ENCODE peak calls at places on chromosomes 12 and 14, in nine cellular contexts. N is stomach, T is A549, I is adrenal gland, Y is vagina, D is ovary, O is Peyer's patch, F is prostate gland, Q is IMR-90. R is an unnamed sample. For H3K4me1, the result is how much of the 10 kb centered on the place peaks cover.

GRCh38 chr12:2691340-2692111 is 103.2 kb upstream of the FKBP4 start:
- DNase-seq in N (no peak), T (no peak), I (no peak), Y (peak), D (peak), O (no peak), F (no peak), Q (no peak), R (peak)

GRCh38 chr12:5864913-5865312 is 80.1 kb downstream of the ANO2 start:
- DNase-seq in N (no peak), T (no peak), I (no peak), Y (no peak), D (no peak), O (no peak), F (no peak), Q (no peak), R (no peak)

GRCh38 chr14:65206078-65206447 is 103.7 kb upstream of the MAX start:
- DNase-seq in N (no peak), T (no peak), I (no peak), Y (no peak), D (no peak), O (no peak), F (no peak), Q (no peak), R (no peak)

GRCh38 chr14:49770212-49770817 is 2.4 kb downstream of the KLHDC2 start:
- DNase-seq in N (peak), T (no peak), I (no peak), Y (no peak), D (no peak), O (peak), F (no peak), Q (peak), R (no peak)

GRCh38 chr12:13805038-13805437 is 176.4 kb downstream of the GRIN2B start:
- DNase-seq in N (no peak), T (no peak), I (no peak), Y (no peak), D (no peak), O (no peak), F (no peak), Q (no peak), R (no peak)

GRCh38 chr12:77630341-77630740 is 200.4 kb upstream of the NAV3 start:
- DNase-seq in N (no peak), T (no peak), I (no peak), Y (no peak), D (no peak), O (no peak), F (no peak), Q (no peak), R (no peak)

GRCh38 chr12:98002887-98003493 is 512.4 kb upstream of the TMPO start:
- DNase-seq in N (peak), T (peak), I (peak), Y (no peak), D (no peak), O (peak), F (peak), Q (peak), R (peak)

GRCh38 chr12:124568431-124569374 is 1.3 kb upstream of the NCOR2 start:
- DNase-seq in N (peak), T (no peak), I (peak), Y (no peak), D (peak), O (peak), F (peak), Q (peak), R (peak)

GRCh38 chr12:57558864-57559263 is 9.0 kb downstream of the KIF5A start:
- DNase-seq in N (no peak), T (no peak), I (no peak), Y (no peak), D (no peak), O (no peak), F (no peak), Q (no peak), R (no peak)

GRCh38 chr14:97219356-97220017 is 422.3 kb downstream of the VRK1 start:
- DNase-seq in N (no peak), T (no peak), I (no peak), Y (no peak), D (no peak), O (no peak), F (no peak), Q (no peak), R (no peak)

GRCh38 chr14:71296184-71296583 is 388.9 kb downstream of the PCNX1 start:
- DNase-seq in N (no peak), T (no peak), I (no peak), Y (no peak), D (no peak), O (no peak), F (no peak), Q (no peak), R (no peak)

GRCh38 chr12:95607642-95608041 is 56.4 kb upstream of the USP44 start:
- DNase-seq in N (no peak), T (no peak), I (no peak), Y (no peak), D (no peak), O (no peak), F (no peak), Q (no peak), R (no peak)

GRCh38 chr14:74459289-74459946 is 33.4 kb upstream of the SYNDIG1L start:
- DNase-seq in N (no peak), T (peak), I (peak), Y (no peak), D (no peak), O (no peak), F (no peak), Q (peak), R (peak)

GRCh38 chr12:104168596-104168995 is 30.6 kb upstream of the NFYB start:
- DNase-seq in N (no peak), T (no peak), I (no peak), Y (no peak), D (no peak), O (no peak), F (no peak), Q (no peak), R (no peak)

GRCh38 chr12:122082621-122083356 is 4.2 kb downstream of the MLXIP start:
- DNase-seq in N (no peak), T (no peak), I (peak), Y (no peak), D (no peak), O (no peak), F (no peak), Q (no peak), R (no peak)

GRCh38 chr14:21098892-21099595 is 589 bp upstream of the ZNF219 start:
- DNase-seq in N (no peak), T (no peak), I (no peak), Y (no peak), D (no peak), O (no peak), F (no peak), Q (no peak), R (no peak)

GRCh38 chr14:106210650-106211049 is 684.3 kb downstream of the TMEM121 start:
- DNase-seq in N (no peak), T (no peak), I (no peak), Y (no peak), D (no peak), O (no peak), F (no peak), Q (no peak), R (no peak)

GRCh38 chr12:92065018-92065499 is 80.6 kb downstream of the BTG1 start:
- DNase-seq in N (peak), T (peak), I (no peak), Y (no peak), D (no peak), O (no peak), F (peak), Q (peak), R (no peak)

GRCh38 chr12:121634836-121635235 is 8.5 kb downstream of the ORAI1 start:
- DNase-seq in N (no peak), T (no peak), I (no peak), Y (no peak), D (no peak), O (no peak), F (no peak), Q (no peak), R (no peak)

GRCh38 chr12:110067531-110067930 is 19.2 kb upstream of the C12orf76 start:
- DNase-seq in N (no peak), T (no peak), I (no peak), Y (no peak), D (no peak), O (no peak), F (no peak), Q (no peak), R (no peak)

GRCh38 chr14:106308839-106309389 is 782.5 kb downstream of the TMEM121 start:
- DNase-seq in N (peak), T (no peak), I (peak), Y (no peak), D (no peak), O (peak), F (no peak), Q (no peak), R (no peak)

GRCh38 chr14:69333791-69334337 is 64.2 kb downstream of the ERH start:
- DNase-seq in N (no peak), T (no peak), I (no peak), Y (no peak), D (no peak), O (no peak), F (no peak), Q (no peak), R (no peak)

GRCh38 chr12:124213606-124214347 is 81.1 kb upstream of the RFLNA start:
- DNase-seq in N (no peak), T (no peak), I (no peak), Y (no peak), D (no peak), O (no peak), F (no peak), Q (no peak), R (no peak)

GRCh38 chr12:46461459-46461858 is 88.9 kb upstream of the SLC38A2 start:
- DNase-seq in N (peak), T (no peak), I (no peak), Y (no peak), D (no peak), O (no peak), F (no peak), Q (no peak), R (no peak)

GRCh38 chr12:14961466-14962155 is at the start of gene ARHGDIB:
- DNase-seq in N (peak), T (no peak), I (peak), Y (no peak), D (no peak), O (peak), F (peak), Q (no peak), R (peak)

GRCh38 chr14:35122696-35123387 is 490 bp downstream of the PRORP start:
- DNase-seq in N (no peak), T (peak), I (peak), Y (no peak), D (no peak), O (no peak), F (peak), Q (peak), R (peak)

GRCh38 chr14:93994919-93995682 is 2.0 kb upstream of the CCDC197 start:
- DNase-seq in N (peak), T (peak), I (peak), Y (no peak), D (no peak), O (no peak), F (no peak), Q (peak), R (peak)

GRCh38 chr14:95291859-95292542 is 27.7 kb downstream of the CLMN start:
- DNase-seq in N (peak), T (no peak), I (peak), Y (no peak), D (no peak), O (peak), F (peak), Q (peak), R (peak)

GRCh38 chr12:79327465-79327864 is 363.3 kb downstream of the PAWR start:
- DNase-seq in N (no peak), T (peak), I (no peak), Y (no peak), D (no peak), O (no peak), F (no peak), Q (no peak), R (no peak)

GRCh38 chr12:106446429-106447092 is 89.0 kb downstream of the POLR3B start:
- DNase-seq in N (no peak), T (no peak), I (no peak), Y (no peak), D (no peak), O (no peak), F (no peak), Q (no peak), R (no peak)

GRCh38 chr12:107491856-107492255 is 193.7 kb upstream of the PWP1 start:
- DNase-seq in N (no peak), T (no peak), I (peak), Y (no peak), D (no peak), O (no peak), F (no peak), Q (peak), R (no peak)
- TF ChIP-seq POLR2A in N (no peak), T (no peak), I (no peak), Y (no peak), D (no peak), O (no peak), F (no peak), Q (no peak), R (no peak)

GRCh38 chr12:26791328-26791791 is 41.6 kb downstream of the ITPR2 start:
- DNase-seq in N (no peak), T (no peak), I (no peak), Y (no peak), D (no peak), O (no peak), F (no peak), Q (peak), R (no peak)

GRCh38 chr12:26787125-26787495 is 45.9 kb downstream of the ITPR2 start:
- DNase-seq in N (no peak), T (no peak), I (peak), Y (no peak), D (peak), O (no peak), F (no peak), Q (peak), R (no peak)

GRCh38 chr12:26786491-26787124 is 46.4 kb downstream of the ITPR2 start:
- DNase-seq in N (no peak), T (no peak), I (no peak), Y (no peak), D (no peak), O (no peak), F (no peak), Q (peak), R (no peak)

GRCh38 chr12:26790645-26790994 is 42.4 kb downstream of the ITPR2 start:
- DNase-seq in N (no peak), T (no peak), I (no peak), Y (no peak), D (no peak), O (no peak), F (no peak), Q (no peak), R (peak)

GRCh38 chr12:26789731-26790644 is 43.0 kb downstream of the ITPR2 start:
- DNase-seq in N (no peak), T (no peak), I (no peak), Y (no peak), D (no peak), O (no peak), F (no peak), Q (peak), R (no peak)
- H3K4me1 ChIP-seq in N (under half), T (under half), I (under half), Y (under half), D (under half), O (under half), F (under half), Q (under half), R (under half)

DNA sequence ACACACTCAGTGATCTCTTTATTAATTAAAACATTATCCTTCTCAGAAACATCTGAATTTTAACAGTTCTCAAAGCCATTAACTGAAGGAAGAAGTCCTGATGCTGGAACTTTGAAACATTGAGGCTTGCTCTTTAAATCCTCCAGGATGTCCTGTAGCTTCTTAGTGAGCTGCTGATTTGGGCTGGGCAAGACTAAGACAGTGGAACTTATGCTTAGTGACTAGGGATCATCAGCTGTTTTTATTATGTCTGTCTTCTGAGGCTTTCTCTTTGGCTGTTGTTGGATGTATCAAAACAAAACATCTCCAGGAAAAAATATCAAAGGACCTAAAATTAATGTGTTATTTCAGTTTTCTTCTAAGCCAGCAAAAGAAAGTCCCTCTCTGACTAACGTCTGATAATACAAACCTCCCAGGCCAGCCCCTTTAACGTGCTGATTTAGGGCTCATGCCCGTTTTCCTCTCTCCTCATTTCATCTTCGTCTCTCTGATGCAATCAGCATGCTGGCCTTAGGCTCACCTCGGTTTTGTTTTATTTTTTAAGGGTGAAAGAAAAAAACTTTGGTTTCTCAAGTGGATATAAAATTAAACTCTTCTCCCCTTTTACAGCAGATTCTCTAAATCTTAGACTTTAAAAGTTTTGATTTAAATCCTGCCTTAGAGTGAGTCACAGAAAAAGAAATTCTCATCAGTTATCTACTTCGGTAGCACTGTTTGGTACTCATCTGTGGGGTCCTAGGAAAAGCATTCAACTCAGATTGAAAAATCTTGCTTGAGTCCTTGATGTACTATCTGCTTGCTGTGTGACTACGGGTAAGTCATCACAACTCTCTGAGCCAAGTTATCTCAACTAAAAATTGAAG is 106.2 kb upstream of the CCDC91 start:
- DNase-seq in N (no peak), T (no peak), I (no peak), Y (no peak), D (no peak), O (no peak), F (no peak), Q (no peak), R (no peak)
- H3K4me3 ChIP-seq in N (no peak), T (no peak), I (no peak), Y (no peak), D (no peak), O (no peak), F (no peak), Q (no peak), R (no peak)

GRCh38 chr12:111446631-111447570 is 41.2 kb downstream of the SH2B3 start:
- DNase-seq in N (peak), T (no peak), I (no peak), Y (peak), D (no peak), O (peak), F (no peak), Q (no peak), R (no peak)

GRCh38 chr12:111445311-111446043 is 39.8 kb downstream of the SH2B3 start:
- DNase-seq in N (peak), T (no peak), I (no peak), Y (peak), D (no peak), O (no peak), F (no peak), Q (no peak), R (no peak)

GRCh38 chr12:111444706-111445310 is 39.1 kb downstream of the SH2B3 start:
- DNase-seq in N (peak), T (no peak), I (peak), Y (peak), D (no peak), O (peak), F (no peak), Q (no peak), R (peak)

GRCh38 chr12:111447571-111448265 is 42.0 kb downstream of the SH2B3 start:
- DNase-seq in N (peak), T (no peak), I (peak), Y (peak), D (no peak), O (peak), F (no peak), Q (no peak), R (no peak)

DNA sequence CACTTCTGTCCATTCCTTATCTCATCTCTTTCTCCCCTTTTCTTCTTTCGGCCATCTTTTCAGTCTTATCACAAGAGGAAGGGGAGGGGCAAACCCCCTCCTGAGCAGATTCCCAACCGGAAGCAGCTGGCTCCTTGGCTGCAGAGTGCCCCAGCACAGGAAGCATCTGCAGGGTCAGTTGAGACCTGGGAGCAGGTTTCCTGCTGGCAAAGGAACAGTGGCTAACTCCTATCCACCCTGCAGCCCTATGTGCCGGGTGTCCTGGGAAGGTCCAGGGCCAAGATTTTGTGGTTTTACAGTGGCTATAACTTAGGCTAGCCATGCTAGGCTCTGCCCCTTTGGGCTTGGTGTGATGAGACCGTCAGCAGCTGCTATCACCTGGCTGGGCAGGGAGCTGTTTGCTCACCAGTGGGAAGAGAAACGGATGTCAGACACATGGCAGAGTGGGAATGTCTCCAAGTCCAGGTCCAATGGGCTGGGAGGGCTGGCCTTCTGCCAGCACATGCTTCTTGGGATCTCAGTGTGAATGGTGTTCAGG is 40.4 kb downstream of the SH2B3 start:
- DNase-seq in N (peak), T (no peak), I (peak), Y (peak), D (peak), O (peak), F (peak), Q (peak), R (peak)
- TF ChIP-seq POLR2A in N (no peak), T (no peak), I (no peak), Y (no peak), D (no peak), O (no peak), F (no peak), Q (no peak), R (no peak)

DNA sequence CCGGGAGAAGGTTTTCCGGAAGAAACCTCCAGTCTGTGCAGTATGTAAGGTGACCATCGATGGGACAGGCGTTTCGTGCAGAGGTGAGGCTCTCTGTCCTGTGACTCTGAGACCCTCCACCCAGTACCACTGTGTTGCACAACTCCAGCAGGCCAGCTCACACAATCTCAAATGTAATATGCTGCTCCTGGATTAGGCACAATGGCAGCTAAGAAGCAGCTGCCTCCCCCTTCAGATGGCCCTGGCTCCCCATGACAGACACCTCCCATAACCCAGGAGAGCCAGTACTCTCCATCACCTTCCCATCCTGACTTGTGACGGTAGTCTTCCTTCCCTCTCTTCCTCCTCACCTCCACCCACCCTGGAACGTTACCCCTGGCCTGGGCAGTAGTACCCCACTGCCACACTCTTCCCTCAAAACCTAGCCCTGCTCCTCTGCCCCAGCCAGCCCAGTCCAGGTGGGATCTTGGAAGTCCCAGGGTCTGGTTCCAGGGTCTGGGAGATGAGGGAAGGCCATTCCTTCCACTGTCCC is 2.1 kb downstream of the TNS2 start:
- DNase-seq in N (no peak), T (no peak), I (no peak), Y (no peak), D (no peak), O (no peak), F (no peak), Q (no peak), R (no peak)
- H3K4me1 ChIP-seq in N (half or more), T (half or more), I (half or more), Y (half or more), D (under half), O (under half), F (under half), Q (under half), R (half or more)

DNA sequence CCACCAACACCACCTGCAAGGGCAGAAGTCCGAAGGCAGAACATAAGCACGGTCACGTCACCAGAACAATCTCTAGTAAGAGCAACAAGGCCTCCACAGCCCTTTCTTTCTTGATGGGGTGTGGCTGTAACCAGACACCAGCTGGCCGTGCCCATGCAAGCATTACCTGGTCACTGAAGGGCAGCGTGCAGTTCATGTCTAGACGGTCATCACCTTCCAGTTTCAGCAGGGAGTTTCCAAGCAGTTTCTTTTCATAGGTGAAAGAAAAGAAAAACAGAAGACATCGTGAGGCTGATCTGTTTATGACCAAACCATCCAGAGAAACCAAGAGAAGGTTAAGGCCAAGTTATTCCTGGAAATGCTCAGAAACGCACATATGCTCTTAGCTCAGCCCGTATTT is 42.4 kb downstream of the PRKAB1 start:
- DNase-seq in N (peak), T (no peak), I (no peak), Y (no peak), D (no peak), O (no peak), F (peak), Q (no peak), R (peak)
- H3K4me3 ChIP-seq in N (no peak), T (no peak), I (no peak), Y (no peak), D (no peak), O (no peak), F (no peak), Q (no peak), R (no peak)